ENCODE peak calls at places on chromosomes 1 and 21, in seven cellular contexts. N, W, K, D, J, C and R are unnamed samples.

GRCh38 chr21:25501996-25502665 is 105.2 kb downstream of the MRPL39 start:
- DNase-seq in C (no peak), W (no peak), J (no peak), N (no peak), K (peak), D (no peak), R (no peak)

GRCh38 chr1:39453603-39454002 is 37.8 kb upstream of the BMP8A start:
- DNase-seq in J (peak), N (no peak), C (no peak), W (no peak), D (no peak), K (no peak), R (peak)

GRCh38 chr1:27686223-27686990 is 14.4 kb upstream of the IFI6 start:
- DNase-seq in K (peak), J (no peak), D (no peak), N (no peak), C (no peak), W (peak), R (no peak)

GRCh38 chr1:7579016-7579415 is 192.1 kb upstream of the VAMP3 start:
- DNase-seq in W (no peak), C (no peak), K (no peak), D (no peak), J (no peak), N (no peak), R (no peak)

GRCh38 chr1:226654046-226654445 is 85.0 kb downstream of the ITPKB start:
- DNase-seq in N (peak), W (peak), K (no peak), D (peak), J (peak), C (peak), R (peak)

GRCh38 chr21:42653492-42654061 is at the start of gene PDE9A:
- DNase-seq in N (peak), K (no peak), C (no peak), W (peak), J (peak), D (peak), R (no peak)

GRCh38 chr1:194873328-194873923 is 1687.0 kb upstream of the B3GALT2 start:
- DNase-seq in N (no peak), D (no peak), K (peak), W (peak), C (no peak), J (no peak), R (peak)

GRCh38 chr1:99992760-99993467 is 23.1 kb downstream of the SLC35A3 start:
- DNase-seq in W (peak), N (no peak), C (no peak), D (no peak), K (peak), J (no peak), R (no peak)

GRCh38 chr1:32464191-32464715 is 619 bp upstream of the ZBTB8B start:
- DNase-seq in D (peak), W (peak), J (no peak), C (no peak), N (peak), K (no peak), R (peak)

GRCh38 chr21:44087426-44088400 is 19.5 kb upstream of the PWP2 start:
- DNase-seq in J (no peak), K (no peak), W (no peak), C (no peak), D (no peak), N (no peak), R (no peak)

GRCh38 chr1:166908942-166909341 is 32.9 kb upstream of the TADA1 start:
- DNase-seq in K (peak), J (peak), C (no peak), W (no peak), D (no peak), N (no peak), R (peak)

GRCh38 chr1:187922255-187922654 is 1093.5 kb downstream of the PLA2G4A start:
- DNase-seq in C (no peak), D (no peak), N (no peak), J (no peak), K (no peak), W (no peak), R (no peak)

GRCh38 chr1:51543877-51544276 is 24.8 kb upstream of the EPS15 start:
- DNase-seq in W (no peak), N (no peak), C (no peak), D (no peak), J (no peak), K (no peak), R (no peak)

GRCh38 chr1:39167632-39168209 is 36.8 kb upstream of the MACF1 start:
- DNase-seq in W (no peak), D (no peak), C (no peak), K (peak), N (no peak), J (no peak), R (peak)

GRCh38 chr21:33318087-33318486 is 6.7 kb upstream of the IFNAR1 start:
- DNase-seq in D (no peak), J (no peak), W (no peak), N (no peak), K (no peak), C (no peak), R (no peak)

GRCh38 chr1:203197625-203198024 is 11.1 kb upstream of the CHI3L1 start:
- DNase-seq in N (no peak), J (peak), D (no peak), C (no peak), K (no peak), W (peak), R (peak)

GRCh38 chr1:169364948-169365347 is 2.6 kb downstream of the NME7 start:
- DNase-seq in C (no peak), K (peak), D (no peak), J (no peak), N (no peak), W (no peak), R (no peak)

GRCh38 chr1:185533596-185533995 is 200.6 kb upstream of the HMCN1 start:
- DNase-seq in K (no peak), J (peak), W (no peak), C (no peak), D (no peak), N (no peak), R (peak)

GRCh38 chr21:42062543-42063022 is 8.5 kb upstream of the UMODL1 start:
- DNase-seq in N (no peak), W (no peak), D (no peak), C (no peak), K (no peak), J (no peak), R (no peak)

GRCh38 chr1:232222614-232223013 is 407.3 kb downstream of the SIPA1L2 start:
- DNase-seq in C (no peak), N (no peak), J (no peak), W (no peak), K (no peak), D (no peak), R (no peak)

GRCh38 chr1:6490181-6491075 is 1.0 kb downstream of the PLEKHG5 start:
- DNase-seq in N (peak), J (peak), D (peak), W (peak), K (peak), C (no peak), R (peak)

GRCh38 chr1:241842565-241842964 is 5.4 kb upstream of the EXO1 start:
- DNase-seq in W (peak), D (no peak), N (no peak), J (peak), K (peak), C (no peak), R (peak)

GRCh38 chr1:119659628-119660027 is 11.6 kb upstream of the ZNF697 start:
- DNase-seq in C (no peak), D (no peak), W (peak), N (peak), J (peak), K (no peak), R (peak)

GRCh38 chr1:241532173-241532553 is at the start of gene KMO:
- DNase-seq in K (peak), J (peak), C (no peak), N (no peak), W (no peak), D (no peak), R (peak)

GRCh38 chr1:171984850-171985485 is 143.7 kb downstream of the DNM3 start:
- DNase-seq in J (peak), K (peak), W (peak), C (no peak), N (no peak), D (no peak), R (peak)

GRCh38 chr21:40383951-40384350 is 463.0 kb downstream of the DSCAM start:
- DNase-seq in W (no peak), J (no peak), K (peak), C (no peak), D (no peak), N (no peak), R (no peak)

GRCh38 chr1:28591708-28592313 is at the start of gene RAB42:
- DNase-seq in K (no peak), N (peak), J (no peak), W (peak), D (no peak), C (no peak), R (no peak)

GRCh38 chr1:97348599-97349265 is 572.1 kb downstream of the DPYD start:
- DNase-seq in D (no peak), K (no peak), N (no peak), W (no peak), J (no peak), C (no peak), R (peak)

GRCh38 chr1:181159451-181160151 is 71.1 kb downstream of the IER5 start:
- DNase-seq in C (no peak), K (no peak), N (no peak), D (no peak), J (no peak), W (no peak), R (peak)

GRCh38 chr21:14527690-14528652 is 18.1 kb downstream of the SAMSN1 start:
- DNase-seq in C (no peak), N (no peak), K (no peak), W (no peak), J (no peak), D (no peak), R (no peak)

GRCh38 chr21:14526816-14527689 is 19.1 kb downstream of the SAMSN1 start:
- DNase-seq in J (no peak), W (no peak), N (no peak), C (no peak), K (no peak), D (no peak), R (no peak)

GRCh38 chr21:14526199-14526598 is 19.9 kb downstream of the SAMSN1 start:
- DNase-seq in C (no peak), W (no peak), K (no peak), N (no peak), D (no peak), J (no peak), R (no peak)

GRCh38 chr21:14530574-14530973 is 15.5 kb downstream of the SAMSN1 start:
- DNase-seq in J (no peak), C (no peak), W (no peak), N (no peak), K (no peak), D (no peak), R (no peak)

GRCh38 chr21:14528815-14529214 is 17.3 kb downstream of the SAMSN1 start:
- DNase-seq in N (no peak), K (no peak), J (no peak), W (no peak), D (no peak), C (no peak), R (no peak)
- H2BK5ac ChIP-seq in N (no peak), K (no peak), J (no peak), W (no peak), D (no peak), C (no peak), R (no peak)

GRCh38 chr1:43800801-43801200 is 93.5 kb downstream of the ST3GAL3 start:
- DNase-seq in C (no peak), D (no peak), W (no peak), K (no peak), J (no peak), N (no peak), R (no peak)

GRCh38 chr1:43797926-43798325 is 90.6 kb downstream of the ST3GAL3 start:
- DNase-seq in N (no peak), J (no peak), D (no peak), W (no peak), C (no peak), K (no peak), R (no peak)

GRCh38 chr1:43791243-43791642 is 83.9 kb downstream of the ST3GAL3 start:
- DNase-seq in K (no peak), J (no peak), D (no peak), W (no peak), C (no peak), N (no peak), R (no peak)

GRCh38 chr1:43799656-43800629 is 92.6 kb downstream of the ST3GAL3 start:
- DNase-seq in W (no peak), D (no peak), C (no peak), K (no peak), N (no peak), J (peak), R (peak)

GRCh38 chr1:43796111-43796581 is 88.8 kb downstream of the ST3GAL3 start:
- DNase-seq in W (no peak), J (peak), C (no peak), D (no peak), N (no peak), K (no peak), R (peak)
- H3K23ac ChIP-seq in W (no peak), J (no peak), C (no peak), D (no peak), N (no peak), K (no peak), R (no peak)

DNA sequence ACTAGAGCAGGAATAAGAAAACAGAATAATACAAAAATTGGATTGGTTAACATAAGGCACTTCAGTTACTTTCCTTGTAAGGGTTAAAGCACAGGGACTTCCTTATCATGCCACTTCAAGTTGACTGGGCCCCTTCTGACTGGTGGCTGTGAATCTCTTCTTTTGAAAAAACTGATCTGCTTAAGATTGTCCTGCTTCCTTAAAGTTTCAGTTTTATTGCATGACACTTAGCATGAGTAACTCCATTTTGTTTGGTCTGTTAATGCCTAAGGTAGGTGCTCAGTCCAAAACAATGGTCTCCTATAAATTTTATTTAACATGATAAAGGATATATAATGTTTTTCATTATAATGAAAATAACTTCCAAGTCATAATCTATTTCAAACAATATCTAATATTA is 37.6 kb downstream of the UBE2U start:
- DNase-seq in N (no peak), J (no peak), C (no peak), W (peak), K (no peak), D (no peak), R (no peak)
- H3K4ac ChIP-seq in N (no peak), J (no peak), C (no peak), W (no peak), K (no peak), D (no peak), R (no peak)

DNA sequence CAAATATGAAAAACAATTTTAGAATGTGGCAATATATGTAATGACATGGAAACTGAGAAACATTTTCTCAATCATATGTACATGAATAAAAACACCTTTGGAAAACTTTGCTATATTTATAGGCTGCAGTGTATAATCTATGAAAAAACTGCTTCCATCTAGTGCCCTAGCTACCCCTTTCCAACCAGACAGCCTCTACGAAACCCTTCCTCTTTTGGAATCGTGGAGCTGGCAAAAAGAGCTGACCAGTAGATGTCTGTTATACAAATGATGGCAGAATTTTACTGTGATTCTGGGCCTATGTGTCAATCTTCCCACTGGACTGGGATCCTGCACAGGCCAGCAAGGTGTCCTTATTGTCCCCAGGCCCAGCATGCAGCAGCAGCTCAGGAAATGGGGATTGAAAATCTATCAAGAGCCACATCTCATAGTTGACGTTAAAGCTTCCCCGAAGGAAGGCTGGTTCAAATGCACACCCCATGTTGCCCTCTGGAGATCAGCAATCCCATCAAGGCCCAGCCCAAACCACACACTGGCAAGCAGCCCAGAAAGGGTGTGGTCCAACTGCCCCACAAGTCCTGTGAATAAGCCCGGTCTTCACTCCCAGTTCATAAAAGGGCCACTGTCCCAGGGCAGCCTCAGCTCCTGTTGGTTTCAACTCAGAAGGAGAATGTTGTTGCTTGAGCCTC is 8.9 kb upstream of the FAM20B start:
- DNase-seq in W (no peak), J (peak), C (no peak), K (peak), D (no peak), N (no peak), R (peak)
- H2BK5ac ChIP-seq in W (no peak), J (no peak), C (peak), K (no peak), D (no peak), N (no peak), R (no peak)